ENCODE peak calls at places on chromosomes 5 and 9, in four cellular contexts. Z is K562, F is IMR-90, Q is GM12878. I is an unnamed sample.

GRCh38 chr9:93467062-93467416 is 13.7 kb upstream of the FAM120AOS start:
- DNase-seq in Z (peak; percentile 34), F (no peak), Q (no peak), I (no peak)

GRCh38 chr9:137665697-137666504 is 47.1 kb downstream of the EHMT1 start:
- DNase-seq in Q (no peak), F (no peak), Z (no peak), I (no peak)

GRCh38 chr9:18390393-18390792 is 83.6 kb upstream of the ADAMTSL1 start:
- DNase-seq in F (peak; percentile 26), Q (no peak), Z (no peak), I (no peak)

GRCh38 chr5:73686912-73687311 is 60.9 kb downstream of the ARHGEF28 start:
- DNase-seq in Z (no peak), F (no peak), Q (no peak), I (no peak)

GRCh38 chr5:166883016-166883415 is 1408.4 kb upstream of the WWC1 start:
- DNase-seq in Z (no peak), Q (no peak), F (no peak), I (no peak)

GRCh38 chr9:117021881-117022280 is 334.8 kb downstream of the TRIM32 start:
- DNase-seq in F (no peak), Q (no peak), Z (no peak), I (no peak)

GRCh38 chr9:29039258-29039657 is 1466.0 kb upstream of the C9orf72 start:
- DNase-seq in F (no peak), Z (no peak), Q (no peak), I (no peak)

GRCh38 chr5:132770476-132771159 is 6.4 kb downstream of the SEPTIN8 start:
- DNase-seq in Z (no peak), F (no peak), Q (no peak), I (peak; percentile 68)

GRCh38 chr5:141003791-141004601 is 37.7 kb downstream of the PCDHAC2 start:
- DNase-seq in F (no peak), Z (no peak), Q (no peak), I (peak; percentile 22)

GRCh38 chr9:130387905-130388304 is 56.9 kb upstream of the ASS1 start:
- DNase-seq in F (no peak), Z (no peak), Q (no peak), I (no peak)

GRCh38 chr5:157471709-157472108 is 11.7 kb downstream of the NIPAL4 start:
- DNase-seq in Z (peak; percentile 61), Q (no peak), F (peak; percentile 33), I (peak; percentile 27)

GRCh38 chr5:137896560-137896959 is 7.3 kb downstream of the PKD2L2 start:
- DNase-seq in Q (no peak), Z (no peak), F (no peak), I (peak; percentile 73)

GRCh38 chr9:93257808-93258331 is 73.9 kb downstream of the WNK2 start:
- DNase-seq in F (no peak), Z (no peak), Q (no peak), I (no peak)

GRCh38 chr9:2591967-2592366 is 29.6 kb upstream of the VLDLR start:
- DNase-seq in F (no peak), Z (no peak), Q (no peak), I (no peak)

GRCh38 chr5:81802020-81802419 is 51.1 kb upstream of the SSBP2 start:
- DNase-seq in Z (no peak), Q (no peak), F (no peak), I (no peak)

GRCh38 chr5:172403191-172403794 is 51.0 kb downstream of the SH3PXD2B start:
- DNase-seq in F (peak; percentile 67), Q (no peak), Z (no peak), I (peak; percentile 45)

GRCh38 chr5:7329712-7330111 is 66.2 kb upstream of the ADCY2 start:
- DNase-seq in Q (no peak), Z (no peak), F (no peak), I (no peak)

GRCh38 chr5:143401846-143402463 is 1.5 kb downstream of the NR3C1 start:
- DNase-seq in Q (no peak), F (peak; percentile 20), Z (no peak), I (peak; percentile 47)

GRCh38 chr9:88852794-88853193 is 138.5 kb upstream of the S1PR3 start:
- DNase-seq in Z (peak; percentile 6), Q (no peak), F (peak; percentile 95), I (peak; percentile 92)

GRCh38 chr5:12360218-12360617 is 456.0 kb upstream of the CTNND2 start:
- DNase-seq in Q (no peak), Z (no peak), F (no peak), I (no peak)
- H3K27ac ChIP-seq in Q (no peak overlapping the region), Z (no peak overlapping the region), F (no peak overlapping the region), I (no peak overlapping the region)

GRCh38 chr9:81113408-81114124 is 575.8 kb downstream of the TLE1 start:
- DNase-seq in Z (no peak), F (no peak), Q (no peak), I (no peak)

GRCh38 chr9:81112638-81113037 is 576.7 kb downstream of the TLE1 start:
- DNase-seq in Z (no peak), Q (no peak), F (no peak), I (no peak)

GRCh38 chr9:81108821-81109220 is 580.5 kb downstream of the TLE1 start:
- DNase-seq in Q (no peak), F (no peak), Z (no peak), I (no peak)

GRCh38 chr9:81103597-81104471 is 585.5 kb downstream of the TLE1 start:
- DNase-seq in F (no peak), Q (no peak), Z (no peak), I (no peak)

DNA sequence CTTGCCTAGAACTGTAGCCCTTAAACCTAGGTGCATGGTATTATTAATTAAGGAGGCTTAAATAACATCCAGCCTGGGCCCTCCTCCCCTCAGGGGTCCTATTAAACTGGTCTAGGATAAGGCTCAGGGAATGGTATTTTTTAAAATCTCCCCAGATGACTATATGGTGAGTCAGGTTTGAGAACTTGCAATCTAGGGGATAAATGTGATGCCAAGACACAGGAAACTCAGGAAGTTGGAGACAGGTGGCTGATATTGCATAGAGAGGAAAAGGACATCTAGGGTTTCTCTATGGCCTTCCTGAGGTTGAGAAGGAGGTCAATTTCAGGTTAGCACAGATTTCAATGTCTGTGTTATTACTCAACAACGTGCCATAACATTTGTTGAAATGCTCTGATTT is 581.0 kb downstream of the TLE1 start:
- DNase-seq in Z (no peak), Q (no peak), F (peak; percentile 46), I (no peak)
- TF ChIP-seq FOS in Z (no peak), Q (no peak), F (no peak), I (peak; percentile 46)

GRCh38 chr5:154940375-154940771 is 500 bp upstream of the MRPL22 start:
- DNase-seq in Z (no peak), F (no peak), Q (no peak), I (no peak)
- H3K4me3 ChIP-seq in Z (peak overlapping the region; percentile 69), F (peak overlapping the region; percentile 86), Q (peak overlapping the region; percentile 90), I (no peak overlapping the region)

DNA sequence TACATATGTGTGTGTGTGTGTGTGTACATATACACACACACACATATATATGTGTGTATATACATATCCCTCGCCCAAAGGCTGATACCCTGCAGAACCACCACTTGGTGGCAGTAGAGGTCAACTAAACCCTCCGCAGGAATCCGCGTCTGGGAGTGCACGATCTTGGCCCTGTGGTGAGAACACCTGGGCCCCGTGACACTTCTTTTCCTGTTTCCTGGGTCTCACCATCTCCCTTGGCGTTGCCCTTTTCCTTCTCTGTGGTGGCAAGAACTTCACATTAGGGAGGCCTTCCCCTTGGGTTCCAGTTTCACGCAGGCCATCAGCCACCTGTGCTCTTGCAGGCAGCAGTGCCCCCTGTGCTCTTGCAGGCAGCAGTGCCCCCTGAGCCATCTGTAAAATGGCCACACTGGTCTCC is 8.2 kb downstream of the IL9 start:
- DNase-seq in Z (peak; percentile 67), F (peak; percentile 69), Q (peak; percentile 25), I (peak; percentile 61)
- H3K27ac ChIP-seq in Z (no peak overlapping the region), F (no peak overlapping the region), Q (no peak overlapping the region), I (no peak overlapping the region)

DNA sequence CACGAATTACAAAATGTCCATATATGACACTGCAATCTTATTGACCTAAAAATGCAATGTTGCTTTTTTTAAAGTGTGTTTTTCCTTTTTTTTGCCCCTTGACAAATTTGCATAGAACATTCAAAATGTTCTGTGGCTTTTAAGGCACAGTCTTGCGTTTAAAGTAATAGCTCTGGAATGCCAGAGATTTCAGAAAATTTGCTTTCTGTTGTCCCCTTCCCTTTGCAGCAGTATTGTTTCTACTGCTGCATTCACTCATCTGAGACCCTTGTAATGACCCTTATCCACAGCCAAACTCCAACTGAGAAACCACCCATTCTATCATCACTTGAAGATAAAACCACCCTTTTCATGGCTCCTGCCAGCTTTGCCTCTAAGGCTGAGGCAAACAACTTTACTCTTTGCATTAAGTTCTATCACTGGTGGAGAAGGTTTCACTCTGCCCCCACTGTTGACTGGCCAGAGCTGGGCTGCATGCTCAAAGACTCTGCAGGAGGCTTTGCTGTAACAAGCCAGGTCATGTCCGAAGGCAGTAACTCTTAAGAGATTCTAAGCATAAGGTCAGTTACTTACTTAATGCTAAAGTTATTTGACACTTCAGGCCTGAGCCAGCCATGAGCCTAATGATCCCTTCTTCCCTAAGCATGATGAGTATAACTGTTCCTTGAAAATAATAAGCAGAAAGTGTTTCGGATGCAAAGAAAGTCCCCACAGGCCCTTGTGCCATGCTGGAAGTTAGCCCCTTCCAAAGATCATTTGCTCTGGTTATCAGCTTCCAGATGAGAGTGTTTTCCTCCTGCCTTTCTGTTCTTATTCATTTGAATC is 101.9 kb downstream of the CD180 start:
- DNase-seq in Z (no peak), F (peak; percentile 56), Q (no peak), I (peak; percentile 63)
- TF ChIP-seq FOS in Z (no peak), F (no peak), Q (no peak), I (no peak)

DNA sequence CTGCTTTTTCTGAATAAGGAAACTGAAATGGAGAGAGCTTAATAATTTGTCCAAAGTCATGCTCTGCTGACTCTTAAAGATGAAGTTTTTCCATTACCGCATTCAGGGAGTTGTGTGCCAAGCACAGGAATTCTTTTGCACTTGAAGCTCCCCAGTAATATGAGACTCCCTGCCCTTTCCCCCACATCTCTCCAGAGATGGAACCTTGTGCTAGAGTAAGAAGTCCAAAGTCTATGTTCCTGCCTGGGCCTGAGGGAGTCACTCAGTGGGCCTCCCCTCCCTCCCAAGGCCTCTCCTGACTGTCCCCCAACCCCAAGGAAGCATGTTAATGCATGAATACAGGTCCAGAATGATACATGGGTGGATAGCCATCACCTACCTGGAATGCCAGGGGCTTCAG is 173.3 kb upstream of the SEMA6A start:
- DNase-seq in Q (no peak), F (no peak), Z (no peak), I (no peak)
- H3K4me3 ChIP-seq in Q (no peak overlapping the region), F (no peak overlapping the region), Z (no peak overlapping the region), I (no peak overlapping the region)

GRCh38 chr9:123053711-123054110 is 20.2 kb downstream of the GPR21 start:
- DNase-seq in Q (no peak), Z (no peak), F (no peak), I (peak; percentile 90)
- H3K27ac ChIP-seq in Q (no peak overlapping the region), Z (no peak overlapping the region), F (no peak overlapping the region), I (no peak overlapping the region)

I was measured in endothelial cell of umbilical vein.